ENCODE peak calls at places on chromosomes 11 and 22, in six cellular contexts. I, Z, N, Q, U and B are unnamed samples.

GRCh38 chr22:21108379-21109115 is 62.8 kb downstream of the LRRC74B start:
- DNase-seq in Q (no peak), Z (no peak), N (no peak), I (no peak), U (no peak), B (no peak)

GRCh38 chr11:5364214-5364613 is 12.9 kb downstream of the OR51B6 start:
- DNase-seq in N (no peak), Z (no peak), U (peak), Q (no peak), I (no peak), B (no peak)

GRCh38 chr11:47514825-47515647 is 37.9 kb downstream of the CELF1 start:
- DNase-seq in Q (no peak), I (no peak), U (no peak), N (no peak), Z (no peak), B (no peak)

GRCh38 chr11:123221611-123222010 is 26.6 kb upstream of the CLMP start:
- DNase-seq in Z (no peak), U (no peak), Q (no peak), N (no peak), I (no peak), B (no peak)

GRCh38 chr22:21587803-21588611 is 20.5 kb downstream of the UBE2L3 start:
- DNase-seq in I (no peak), Z (no peak), U (no peak), Q (no peak), N (no peak), B (no peak)

GRCh38 chr11:72425053-72425980 is 9.0 kb downstream of the CLPB start:
- DNase-seq in Z (no peak), I (no peak), U (no peak), N (no peak), Q (no peak), B (no peak)

GRCh38 chr11:2732261-2732939 is 32.6 kb upstream of the KCNQ1OT1 start:
- DNase-seq in U (no peak), Z (no peak), N (no peak), I (no peak), Q (no peak), B (no peak)

GRCh38 chr11:8732748-8733241 is 50.2 kb downstream of the RPL27A start:
- DNase-seq in Q (peak), I (no peak), N (no peak), U (peak), Z (no peak), B (no peak)

GRCh38 chr11:10805741-10806140 is 3.0 kb downstream of the EIF4G2 start:
- DNase-seq in N (no peak), U (no peak), Z (no peak), Q (no peak), I (no peak), B (no peak)

GRCh38 chr11:12581923-12582322 is 92.3 kb upstream of the TEAD1 start:
- DNase-seq in U (peak), Q (no peak), I (no peak), N (no peak), Z (no peak), B (no peak)

GRCh38 chr11:32148824-32149223 is 58.0 kb downstream of the RCN1 start:
- DNase-seq in U (peak), N (no peak), Q (no peak), Z (no peak), I (no peak), B (no peak)

GRCh38 chr11:69005631-69006368 is 7.2 kb downstream of the MRGPRF start:
- DNase-seq in Q (no peak), U (no peak), Z (no peak), I (no peak), N (no peak), B (no peak)